ENCODE peak calls at places on chromosomes 11 and 22, in ten cellular contexts. U is NCI-H1417, H is left ventricle myocardium inferior, W is NCI-H345, N is NCI-H2081, E is T-cell, T is neuronal stem cell, Y is fibroblast of the conjunctiva, L is NCI-H524 treated with DMSO at 0.1 percent for 48 hours, C is LoVo. K is an unnamed sample.

GRCh38 chr11:110988731-110989130 is 256.8 kb upstream of the POU2AF2 start:
- DNase-seq in U (no peak), H (no peak), W (no peak), N (no peak), E (no peak), T (no peak), Y (no peak), L (no peak), C (no peak), K (no peak)

GRCh38 chr11:35288817-35289541 is 130.4 kb downstream of the SLC1A2 start:
- DNase-seq in U (no peak), H (no peak), W (no peak), N (no peak), E (no peak), T (no peak), Y (no peak), L (no peak), C (no peak), K (no peak)

GRCh38 chr11:119722281-119722794 is 6.7 kb downstream of the NECTIN1 start:
- DNase-seq in U (peak), H (no peak), W (peak), N (peak), E (no peak), T (no peak), Y (no peak), L (no peak), C (no peak), K (peak)

GRCh38 chr11:45924927-45925326 is 2.5 kb downstream of the LARGE2 start:
- DNase-seq in U (no peak), H (no peak), W (no peak), N (no peak), E (no peak), T (no peak), Y (no peak), L (no peak), C (no peak), K (no peak)

GRCh38 chr22:26367402-26368245 is 61.4 kb upstream of the ASPHD2 start:
- DNase-seq in U (peak), H (no peak), W (peak), N (peak), E (peak), T (peak), Y (peak), L (no peak), C (peak), K (peak)

GRCh38 chr22:26428515-26429457 is at the start of gene ASPHD2:
- DNase-seq in U (peak), H (peak), W (peak), N (peak), E (peak), T (peak), Y (no peak), L (no peak), C (peak), K (peak)

GRCh38 chr22:40021401-40022000 is 26.7 kb downstream of the FAM83F start:
- DNase-seq in U (peak), H (no peak), W (peak), N (no peak), E (no peak), T (no peak), Y (no peak), L (peak), C (no peak), K (no peak)

GRCh38 chr11:105520706-105521345 is 89.0 kb upstream of the GRIA4 start:
- DNase-seq in U (no peak), H (no peak), W (no peak), N (no peak), E (no peak), T (no peak), Y (no peak), L (no peak), C (no peak), K (no peak)

GRCh38 chr11:9112075-9112474 is 20.7 kb upstream of the SCUBE2 start:
- DNase-seq in U (no peak), H (no peak), W (no peak), N (no peak), E (no peak), T (no peak), Y (no peak), L (no peak), C (no peak), K (no peak)

GRCh38 chr22:22802346-22802970 is 85.2 kb upstream of the IGLL5 start:
- DNase-seq in U (no peak), H (no peak), W (no peak), N (no peak), E (peak), T (no peak), Y (no peak), L (no peak), C (no peak), K (no peak)

GRCh38 chr11:33445761-33446161 is 188.6 kb downstream of the HIPK3 start:
- DNase-seq in U (no peak), H (no peak), W (no peak), N (no peak), E (no peak), T (no peak), Y (no peak), L (no peak), C (no peak), K (no peak)

GRCh38 chr11:82682003-82682751 is 51.5 kb downstream of the FAM181B start:
- DNase-seq in U (peak), H (no peak), W (peak), N (peak), E (peak), T (peak), Y (peak), L (no peak), C (peak), K (peak)

GRCh38 chr11:21278840-21279239 is 609.5 kb downstream of the NELL1 start:
- DNase-seq in U (no peak), H (no peak), W (no peak), N (no peak), E (no peak), T (no peak), Y (no peak), L (no peak), C (no peak), K (no peak)

GRCh38 chr22:41650821-41651220 is 29.7 kb downstream of the XRCC6 start:
- DNase-seq in U (no peak), H (no peak), W (no peak), N (peak), E (no peak), T (no peak), Y (no peak), L (no peak), C (no peak), K (no peak)

GRCh38 chr11:88288560-88288959 is 49.0 kb downstream of the CTSC start:
- DNase-seq in U (no peak), H (no peak), W (peak), N (no peak), E (no peak), T (no peak), Y (no peak), L (no peak), C (no peak), K (peak)

GRCh38 chr22:42368379-42369249 is 63.6 kb downstream of the NFAM1 start:
- DNase-seq in U (peak), H (peak), W (peak), N (peak), E (peak), T (no peak), Y (no peak), L (no peak), C (peak), K (peak)

GRCh38 chr11:118010738-118011461 is 24.7 kb downstream of the IL10RA start:
- DNase-seq in U (no peak), H (peak), W (no peak), N (no peak), E (no peak), T (no peak), Y (no peak), L (no peak), C (no peak), K (no peak)

GRCh38 chr11:128266893-128267292 is 320.5 kb downstream of the ETS1 start:
- DNase-seq in U (no peak), H (no peak), W (no peak), N (no peak), E (no peak), T (no peak), Y (no peak), L (no peak), C (no peak), K (no peak)

GRCh38 chr11:111307472-111308108 is 9.2 kb downstream of the POU2AF3 start:
- DNase-seq in U (peak), H (no peak), W (peak), N (peak), E (no peak), T (no peak), Y (no peak), L (peak), C (no peak), K (peak)

GRCh38 chr11:122743949-122744876 is 88.7 kb downstream of the UBASH3B start:
- DNase-seq in U (no peak), H (no peak), W (no peak), N (no peak), E (peak), T (no peak), Y (no peak), L (no peak), C (no peak), K (no peak)

GRCh38 chr22:47401976-47402770 is 639.7 kb downstream of the TBC1D22A start:
- DNase-seq in U (no peak), H (no peak), W (no peak), N (no peak), E (no peak), T (no peak), Y (no peak), L (no peak), C (no peak), K (no peak)

GRCh38 chr22:21666786-21667185 is 974 bp downstream of the PPIL2 start:
- DNase-seq in U (peak), H (no peak), W (no peak), N (no peak), E (no peak), T (no peak), Y (no peak), L (no peak), C (no peak), K (no peak)

GRCh38 chr11:121293276-121293569 is 652 bp downstream of the SC5D start:
- DNase-seq in U (no peak), H (no peak), W (no peak), N (no peak), E (no peak), T (no peak), Y (no peak), L (no peak), C (no peak), K (no peak)

GRCh38 chr11:75969626-75970308 is 154.8 kb downstream of the UVRAG start:
- DNase-seq in U (no peak), H (no peak), W (no peak), N (no peak), E (no peak), T (no peak), Y (peak), L (no peak), C (peak), K (no peak)

GRCh38 chr22:41564563-41564962 is 3.8 kb downstream of the CSDC2 start:
- DNase-seq in U (no peak), H (no peak), W (no peak), N (no peak), E (no peak), T (no peak), Y (no peak), L (no peak), C (no peak), K (no peak)

GRCh38 chr11:46529086-46529905 is 64.5 kb downstream of the AMBRA1 start:
- DNase-seq in U (peak), H (peak), W (peak), N (peak), E (peak), T (peak), Y (peak), L (no peak), C (peak), K (peak)

GRCh38 chr22:33271390-33272161 is 213.4 kb upstream of the SYN3 start:
- DNase-seq in U (peak), H (peak), W (no peak), N (no peak), E (no peak), T (no peak), Y (peak), L (no peak), C (no peak), K (peak)

GRCh38 chr11:409008-409599 is 5.7 kb downstream of the SIGIRR start:
- DNase-seq in U (no peak), H (no peak), W (no peak), N (no peak), E (no peak), T (no peak), Y (no peak), L (no peak), C (no peak), K (no peak)